ENCODE peak calls at places on chromosomes 6 and 20, in four cellular contexts. One of them, this sample, is unnamed.

GRCh38 chr6:163904161-163904560 is 489.6 kb downstream of the QKI start:
- DNase-seq in fibroblast of lung: peak; percentile 58
- DNase-seq in body of pancreas: no peak
- DNase-seq in CD4-positive, CD25-positive, alpha-beta regulatory T cell: no peak
- DNase-seq in this sample: no peak

GRCh38 chr20:2918096-2919049 is 45.1 kb downstream of the PTPRA start:
- DNase-seq in body of pancreas: no peak
- DNase-seq in CD4-positive, CD25-positive, alpha-beta regulatory T cell: no peak
- DNase-seq in fibroblast of lung: no peak
- DNase-seq in this sample: no peak

GRCh38 chr6:168838000-168838399 is 397.0 kb downstream of the SMOC2 start:
- DNase-seq in body of pancreas: no peak
- DNase-seq in fibroblast of lung: no peak
- DNase-seq in CD4-positive, CD25-positive, alpha-beta regulatory T cell: no peak
- DNase-seq in this sample: no peak

GRCh38 chr6:166958926-166959861 is 2.8 kb upstream of the RNASET2 start:
- DNase-seq in CD4-positive, CD25-positive, alpha-beta regulatory T cell: peak; percentile 32
- DNase-seq in fibroblast of lung: no peak
- DNase-seq in body of pancreas: peak; percentile 58
- DNase-seq in this sample: peak; percentile 42

GRCh38 chr6:10351678-10352220 is 63.1 kb downstream of the TFAP2A start:
- DNase-seq in CD4-positive, CD25-positive, alpha-beta regulatory T cell: no peak
- DNase-seq in body of pancreas: no peak
- DNase-seq in fibroblast of lung: no peak
- DNase-seq in this sample: no peak

GRCh38 chr6:151294561-151295101 is 54.9 kb downstream of the AKAP12 start:
- DNase-seq in body of pancreas: no peak
- DNase-seq in fibroblast of lung: peak; percentile 66
- DNase-seq in CD4-positive, CD25-positive, alpha-beta regulatory T cell: no peak
- DNase-seq in this sample: no peak

GRCh38 chr20:24914388-24915241 is 34.5 kb upstream of the CST7 start:
- DNase-seq in fibroblast of lung: no peak
- DNase-seq in CD4-positive, CD25-positive, alpha-beta regulatory T cell: no peak
- DNase-seq in body of pancreas: no peak
- DNase-seq in this sample: peak; percentile 3

GRCh38 chr6:105077592-105078463 is 102.0 kb downstream of the POPDC3 start:
- DNase-seq in fibroblast of lung: peak; percentile 40
- DNase-seq in body of pancreas: no peak
- DNase-seq in CD4-positive, CD25-positive, alpha-beta regulatory T cell: no peak
- DNase-seq in this sample: no peak

GRCh38 chr6:76697585-76697984 is 625.1 kb upstream of the IMPG1 start:
- DNase-seq in CD4-positive, CD25-positive, alpha-beta regulatory T cell: no peak
- DNase-seq in fibroblast of lung: peak; percentile 5
- DNase-seq in body of pancreas: no peak
- DNase-seq in this sample: no peak

GRCh38 chr20:57734754-57735153 is 24.9 kb upstream of the PMEPA1 start:
- DNase-seq in fibroblast of lung: no peak
- DNase-seq in CD4-positive, CD25-positive, alpha-beta regulatory T cell: no peak
- DNase-seq in body of pancreas: no peak
- DNase-seq in this sample: no peak

GRCh38 chr6:96522469-96523009 is 933 bp downstream of the UFL1 start:
- DNase-seq in CD4-positive, CD25-positive, alpha-beta regulatory T cell: no peak
- DNase-seq in fibroblast of lung: peak; percentile 32
- DNase-seq in body of pancreas: no peak
- DNase-seq in this sample: no peak

GRCh38 chr20:62736407-62737071 is 27.9 kb downstream of the NTSR1 start:
- DNase-seq in body of pancreas: no peak
- DNase-seq in CD4-positive, CD25-positive, alpha-beta regulatory T cell: no peak
- DNase-seq in fibroblast of lung: no peak
- DNase-seq in this sample: no peak

GRCh38 chr6:971981-972640 is 279.2 kb upstream of the EXOC2 start:
- DNase-seq in fibroblast of lung: no peak
- DNase-seq in CD4-positive, CD25-positive, alpha-beta regulatory T cell: no peak
- DNase-seq in body of pancreas: no peak
- DNase-seq in this sample: no peak

GRCh38 chr6:132205946-132206345 is 195.3 kb downstream of the MOXD1 start:
- DNase-seq in fibroblast of lung: peak; percentile 83
- DNase-seq in CD4-positive, CD25-positive, alpha-beta regulatory T cell: no peak
- DNase-seq in body of pancreas: no peak
- DNase-seq in this sample: no peak

GRCh38 chr6:25404693-25405169 is 125.6 kb downstream of the CARMIL1 start:
- DNase-seq in fibroblast of lung: no peak
- DNase-seq in body of pancreas: no peak
- DNase-seq in CD4-positive, CD25-positive, alpha-beta regulatory T cell: no peak
- DNase-seq in this sample: no peak

GRCh38 chr20:56924976-56925695 is 296.0 kb downstream of the TFAP2C start:
- DNase-seq in body of pancreas: peak; percentile 32
- DNase-seq in CD4-positive, CD25-positive, alpha-beta regulatory T cell: no peak
- DNase-seq in fibroblast of lung: no peak
- DNase-seq in this sample: no peak

GRCh38 chr6:33860006-33860405 is 56.2 kb upstream of the MLN start:
- DNase-seq in fibroblast of lung: no peak
- DNase-seq in body of pancreas: no peak
- DNase-seq in CD4-positive, CD25-positive, alpha-beta regulatory T cell: no peak
- DNase-seq in this sample: no peak

GRCh38 chr6:37680668-37681067 is 17.0 kb downstream of the MDGA1 start:
- DNase-seq in fibroblast of lung: no peak
- DNase-seq in CD4-positive, CD25-positive, alpha-beta regulatory T cell: no peak
- DNase-seq in body of pancreas: no peak
- DNase-seq in this sample: no peak

GRCh38 chr6:163485388-163485851 is 70.9 kb downstream of the QKI start:
- DNase-seq in body of pancreas: no peak
- DNase-seq in CD4-positive, CD25-positive, alpha-beta regulatory T cell: no peak
- DNase-seq in fibroblast of lung: no peak
- DNase-seq in this sample: no peak

GRCh38 chr20:57660510-57661199 is 40.4 kb upstream of the ZBP1 start:
- DNase-seq in body of pancreas: peak; percentile 0
- DNase-seq in fibroblast of lung: no peak
- DNase-seq in CD4-positive, CD25-positive, alpha-beta regulatory T cell: no peak
- DNase-seq in this sample: peak; percentile 10

GRCh38 chr6:110999634-111000270 is 17.9 kb downstream of the RPF2 start:
- DNase-seq in fibroblast of lung: peak; percentile 11
- DNase-seq in CD4-positive, CD25-positive, alpha-beta regulatory T cell: no peak
- DNase-seq in body of pancreas: no peak
- DNase-seq in this sample: no peak

GRCh38 chr20:34604980-34605788 is 46.7 kb downstream of the MAP1LC3A start:
- DNase-seq in CD4-positive, CD25-positive, alpha-beta regulatory T cell: no peak
- DNase-seq in fibroblast of lung: peak; percentile 38
- DNase-seq in body of pancreas: peak; percentile 7
- DNase-seq in this sample: peak; percentile 38

GRCh38 chr6:154542747-154543146 is 32.3 kb upstream of the CNKSR3 start:
- DNase-seq in CD4-positive, CD25-positive, alpha-beta regulatory T cell: no peak
- DNase-seq in fibroblast of lung: no peak
- DNase-seq in body of pancreas: no peak
- DNase-seq in this sample: no peak

GRCh38 chr6:16338577-16339262 is 100.3 kb downstream of the GMPR start:
- DNase-seq in fibroblast of lung: peak; percentile 100
- DNase-seq in body of pancreas: peak; percentile 59
- DNase-seq in CD4-positive, CD25-positive, alpha-beta regulatory T cell: no peak
- DNase-seq in this sample: peak; percentile 81

GRCh38 chr6:19851273-19852089 is 14.3 kb downstream of the ID4 start:
- DNase-seq in fibroblast of lung: peak; percentile 79
- DNase-seq in CD4-positive, CD25-positive, alpha-beta regulatory T cell: no peak
- DNase-seq in body of pancreas: peak; percentile 76
- DNase-seq in this sample: no peak

GRCh38 chr6:3383525-3383924 is 73.3 kb downstream of the SLC22A23 start:
- DNase-seq in body of pancreas: peak; percentile 68
- DNase-seq in fibroblast of lung: peak; percentile 68
- DNase-seq in CD4-positive, CD25-positive, alpha-beta regulatory T cell: no peak
- DNase-seq in this sample: no peak

GRCh38 chr6:39209360-39209811 is 19.9 kb downstream of the KCNK5 start:
- DNase-seq in body of pancreas: no peak
- DNase-seq in fibroblast of lung: no peak
- DNase-seq in CD4-positive, CD25-positive, alpha-beta regulatory T cell: no peak
- DNase-seq in this sample: no peak
- H3K4me1 ChIP-seq in body of pancreas: peaks cover 100% of the 10 kb centered on the region
- H3K4me1 ChIP-seq in fibroblast of lung: no peaks in the 10 kb centered on the region
- H3K4me1 ChIP-seq in CD4-positive, CD25-positive, alpha-beta regulatory T cell: no peaks in the 10 kb centered on the region
- H3K4me1 ChIP-seq in this sample: no peaks in the 10 kb centered on the region

DNA sequence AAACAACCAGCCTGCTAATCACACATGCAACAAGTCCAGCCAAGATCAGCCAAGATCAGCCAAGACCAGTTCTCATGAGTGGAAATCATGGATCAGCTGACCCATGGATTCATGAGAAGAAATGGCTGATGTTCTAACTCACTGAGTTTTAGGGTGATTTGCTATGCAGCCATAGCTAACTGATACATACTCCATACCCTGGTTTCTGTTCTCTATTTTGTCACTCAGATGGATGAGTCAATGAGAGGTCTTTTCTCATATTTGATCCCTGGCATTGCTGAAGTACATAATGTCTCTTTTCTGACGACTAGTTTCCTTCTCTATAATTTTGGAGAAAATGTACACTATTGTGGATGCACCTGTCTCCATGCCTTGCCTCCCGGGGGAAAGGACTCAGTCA is 118.4 kb upstream of the LY86 start:
- DNase-seq in CD4-positive, CD25-positive, alpha-beta regulatory T cell: no peak
- DNase-seq in body of pancreas: no peak
- DNase-seq in fibroblast of lung: no peak
- DNase-seq in this sample: no peak
- H3K4me3 ChIP-seq in CD4-positive, CD25-positive, alpha-beta regulatory T cell: no peak overlapping the region
- H3K4me3 ChIP-seq in body of pancreas: no peak overlapping the region
- H3K4me3 ChIP-seq in fibroblast of lung: no peak overlapping the region
- H3K4me3 ChIP-seq in this sample: no peak overlapping the region

DNA sequence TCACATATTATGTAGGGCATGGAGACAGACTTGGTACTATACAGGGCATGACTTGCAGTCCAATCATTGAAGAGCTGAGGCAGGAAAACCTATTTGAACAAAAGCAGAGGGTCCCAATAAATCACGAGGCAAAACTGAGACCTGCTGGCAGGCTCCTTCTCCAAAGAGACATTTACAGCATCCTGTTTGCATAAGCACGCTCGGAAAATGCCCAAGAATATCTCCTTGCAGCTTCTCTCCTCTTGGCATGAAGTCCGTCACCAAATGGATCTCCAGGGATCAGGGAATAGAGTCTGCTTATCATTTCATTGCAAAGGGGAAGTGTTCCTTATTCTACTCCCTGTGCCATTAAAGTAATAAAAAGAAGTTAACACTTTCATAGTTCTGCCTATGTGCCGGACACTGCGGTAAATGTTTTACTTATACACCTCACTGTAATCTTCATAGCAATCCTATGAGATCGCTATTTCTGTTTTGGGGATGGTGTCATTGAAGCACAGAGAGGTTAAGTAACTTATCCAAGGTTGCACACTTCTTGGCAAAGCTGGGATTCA is 177.6 kb downstream of the TSHZ2 start:
- DNase-seq in body of pancreas: peak; percentile 8
- DNase-seq in fibroblast of lung: peak; percentile 15
- DNase-seq in CD4-positive, CD25-positive, alpha-beta regulatory T cell: no peak
- DNase-seq in this sample: no peak
- H3K4me1 ChIP-seq in body of pancreas: no peaks in the 10 kb centered on the region
- H3K4me1 ChIP-seq in fibroblast of lung: no peaks in the 10 kb centered on the region
- H3K4me1 ChIP-seq in CD4-positive, CD25-positive, alpha-beta regulatory T cell: no peaks in the 10 kb centered on the region
- H3K4me1 ChIP-seq in this sample: peaks cover 9% of the 10 kb centered on the region

DNA sequence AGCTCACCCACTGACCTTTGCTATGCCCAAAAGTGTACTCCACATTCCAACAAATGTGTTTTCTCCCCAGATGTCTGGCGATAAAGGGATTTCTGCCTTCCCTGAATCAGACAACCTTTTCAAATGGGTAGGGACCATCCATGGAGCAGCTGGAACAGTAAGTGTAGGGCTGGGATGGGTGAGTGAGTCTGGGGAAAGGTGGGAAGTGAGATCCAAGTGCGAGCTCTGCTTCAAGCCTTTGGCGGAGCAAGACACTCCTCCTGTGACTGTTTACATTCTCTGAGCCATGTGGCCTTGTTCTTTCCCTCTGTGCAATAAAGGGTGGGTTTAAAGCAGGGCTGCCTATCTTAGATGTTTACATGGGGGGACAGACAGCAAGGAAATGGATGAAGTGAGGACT is 1.9 kb downstream of the UBE2C start:
- DNase-seq in CD4-positive, CD25-positive, alpha-beta regulatory T cell: no peak
- DNase-seq in body of pancreas: no peak
- DNase-seq in fibroblast of lung: no peak
- DNase-seq in this sample: no peak
- H3K4me3 ChIP-seq in CD4-positive, CD25-positive, alpha-beta regulatory T cell: no peak overlapping the region
- H3K4me3 ChIP-seq in body of pancreas: no peak overlapping the region
- H3K4me3 ChIP-seq in fibroblast of lung: peak overlapping the region; percentile 45
- H3K4me3 ChIP-seq in this sample: no peak overlapping the region

GRCh38 chr6:35724471-35724870 is 12.4 kb upstream of the ARMC12 start:
- DNase-seq in body of pancreas: no peak
- DNase-seq in fibroblast of lung: no peak
- DNase-seq in CD4-positive, CD25-positive, alpha-beta regulatory T cell: no peak
- DNase-seq in this sample: no peak

GRCh38 chr6:35725081-35725708 is 11.6 kb upstream of the ARMC12 start:
- DNase-seq in body of pancreas: no peak
- DNase-seq in fibroblast of lung: no peak
- DNase-seq in CD4-positive, CD25-positive, alpha-beta regulatory T cell: no peak
- DNase-seq in this sample: no peak

GRCh38 chr6:35723587-35723986 is 13.2 kb upstream of the ARMC12 start:
- DNase-seq in CD4-positive, CD25-positive, alpha-beta regulatory T cell: no peak
- DNase-seq in fibroblast of lung: no peak
- DNase-seq in body of pancreas: no peak
- DNase-seq in this sample: no peak

GRCh38 chr6:35722121-35722761 is 14.6 kb upstream of the ARMC12 start:
- DNase-seq in body of pancreas: peak; percentile 80
- DNase-seq in fibroblast of lung: no peak
- DNase-seq in CD4-positive, CD25-positive, alpha-beta regulatory T cell: no peak
- DNase-seq in this sample: no peak

DNA sequence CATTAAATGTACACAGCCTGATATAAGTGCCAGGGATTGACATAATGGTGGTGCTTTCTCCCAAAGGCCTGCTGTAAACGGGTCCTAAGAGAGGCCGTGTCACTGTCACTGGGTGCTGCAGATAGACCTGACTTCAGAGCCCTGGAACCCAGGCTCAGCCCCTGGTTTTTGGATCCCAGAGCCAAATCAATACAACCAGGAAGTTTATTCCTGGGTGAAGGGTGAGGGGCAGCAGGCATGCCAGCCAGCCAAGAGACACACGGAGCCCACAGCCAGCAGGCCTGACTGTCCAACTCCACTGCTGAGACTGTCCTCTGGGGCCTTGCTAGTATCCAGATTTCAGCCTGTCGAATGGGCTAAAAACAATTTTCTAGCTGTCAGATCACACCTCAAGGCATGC is 12.8 kb upstream of the ARMC12 start:
- DNase-seq in body of pancreas: peak; percentile 22
- DNase-seq in CD4-positive, CD25-positive, alpha-beta regulatory T cell: no peak
- DNase-seq in fibroblast of lung: no peak
- DNase-seq in this sample: no peak
- H3K4me1 ChIP-seq in body of pancreas: peaks cover 77% of the 10 kb centered on the region
- H3K4me1 ChIP-seq in CD4-positive, CD25-positive, alpha-beta regulatory T cell: peaks cover 54% of the 10 kb centered on the region
- H3K4me1 ChIP-seq in fibroblast of lung: peaks cover 36% of the 10 kb centered on the region
- H3K4me1 ChIP-seq in this sample: peaks cover 43% of the 10 kb centered on the region

GRCh38 chr6:90583783-90584481 is 2.9 kb downstream of the MAP3K7 start:
- DNase-seq in CD4-positive, CD25-positive, alpha-beta regulatory T cell: no peak
- DNase-seq in fibroblast of lung: no peak
- DNase-seq in body of pancreas: no peak
- DNase-seq in this sample: no peak
- H3K4me3 ChIP-seq in CD4-positive, CD25-positive, alpha-beta regulatory T cell: peak overlapping the region; percentile 76
- H3K4me3 ChIP-seq in fibroblast of lung: no peak overlapping the region
- H3K4me3 ChIP-seq in body of pancreas: no peak overlapping the region
- H3K4me3 ChIP-seq in this sample: no peak overlapping the region

DNA sequence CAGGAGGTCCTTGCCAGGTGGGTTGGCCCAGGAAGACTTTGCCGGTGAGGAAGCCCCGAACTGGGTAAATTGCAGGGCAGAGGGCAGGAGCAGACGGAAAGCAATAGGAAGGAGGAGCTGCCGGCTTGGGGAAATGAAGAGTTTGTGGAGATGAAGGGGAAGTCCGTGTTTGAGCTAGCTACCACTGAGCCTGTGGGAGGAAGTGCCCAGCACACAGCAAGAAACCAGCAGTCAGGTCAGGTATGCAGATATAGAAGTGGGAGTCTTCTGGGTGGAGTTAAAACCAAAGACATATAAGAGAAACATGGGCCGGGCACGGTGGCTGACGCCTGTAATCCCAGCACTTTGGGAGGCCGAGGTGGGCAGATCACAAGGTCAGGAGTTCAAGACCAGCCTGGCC is 34.7 kb downstream of the CD24 start:
- DNase-seq in CD4-positive, CD25-positive, alpha-beta regulatory T cell: no peak
- DNase-seq in fibroblast of lung: no peak
- DNase-seq in body of pancreas: no peak
- DNase-seq in this sample: no peak
- H3K4me1 ChIP-seq in CD4-positive, CD25-positive, alpha-beta regulatory T cell: no peaks in the 10 kb centered on the region
- H3K4me1 ChIP-seq in fibroblast of lung: no peaks in the 10 kb centered on the region
- H3K4me1 ChIP-seq in body of pancreas: peaks cover 3% of the 10 kb centered on the region
- H3K4me1 ChIP-seq in this sample: no peaks in the 10 kb centered on the region

This sample was measured in heart left ventricle.